ENCODE peak calls at places on chromosome 11, in four cellular contexts. One of them, this sample, is unnamed. For H3K36me3 and H3K9me3, the result is how much of the 10 kb centered on the place peaks cover.

GRCh38 chr11:110198031-110198729 is 98.2 kb downstream of the RDX start:
- DNase-seq in body of pancreas: no peak
- DNase-seq in WERI-Rb-1: no peak
- DNase-seq in hepatocyte: no peak
- DNase-seq in this sample: no peak

GRCh38 chr11:60775420-60775961 is 9.6 kb upstream of the MS4A10 start:
- DNase-seq in hepatocyte: peak
- DNase-seq in body of pancreas: peak
- DNase-seq in WERI-Rb-1: peak
- DNase-seq in this sample: peak

GRCh38 chr11:34167961-34168360 is 62.5 kb downstream of the NAT10 start:
- DNase-seq in body of pancreas: no peak
- DNase-seq in hepatocyte: no peak
- DNase-seq in WERI-Rb-1: no peak
- DNase-seq in this sample: no peak

GRCh38 chr11:68099474-68100405 is 21.4 kb downstream of the CHKA start:
- DNase-seq in hepatocyte: peak
- DNase-seq in WERI-Rb-1: no peak
- DNase-seq in body of pancreas: peak
- DNase-seq in this sample: no peak

GRCh38 chr11:73990727-73991126 is 8.1 kb upstream of the UCP2 start:
- DNase-seq in hepatocyte: no peak
- DNase-seq in WERI-Rb-1: no peak
- DNase-seq in body of pancreas: no peak
- DNase-seq in this sample: no peak

GRCh38 chr11:70456921-70457532 is 58.7 kb downstream of the CTTN start:
- DNase-seq in body of pancreas: no peak
- DNase-seq in hepatocyte: no peak
- DNase-seq in WERI-Rb-1: no peak
- DNase-seq in this sample: no peak

GRCh38 chr11:126502159-126502558 is 146.7 kb downstream of the ST3GAL4 start:
- DNase-seq in WERI-Rb-1: no peak
- DNase-seq in hepatocyte: no peak
- DNase-seq in body of pancreas: no peak
- DNase-seq in this sample: no peak

GRCh38 chr11:12625438-12626071 is 48.7 kb upstream of the TEAD1 start:
- DNase-seq in body of pancreas: no peak
- DNase-seq in WERI-Rb-1: no peak
- DNase-seq in hepatocyte: no peak
- DNase-seq in this sample: peak

GRCh38 chr11:60946601-60947265 is 5.2 kb downstream of the SLC15A3 start:
- DNase-seq in WERI-Rb-1: no peak
- DNase-seq in body of pancreas: no peak
- DNase-seq in hepatocyte: no peak
- DNase-seq in this sample: no peak

GRCh38 chr11:64759131-64759721 is 548 bp downstream of the PYGM start:
- DNase-seq in body of pancreas: no peak
- DNase-seq in WERI-Rb-1: peak
- DNase-seq in hepatocyte: no peak
- DNase-seq in this sample: no peak

GRCh38 chr11:44286268-44286880 is 23.6 kb downstream of the ALX4 start:
- DNase-seq in body of pancreas: peak
- DNase-seq in WERI-Rb-1: peak
- DNase-seq in hepatocyte: peak
- DNase-seq in this sample: peak

GRCh38 chr11:72984448-72985077 is 157.6 kb downstream of the FCHSD2 start:
- DNase-seq in body of pancreas: no peak
- DNase-seq in hepatocyte: peak
- DNase-seq in WERI-Rb-1: peak
- DNase-seq in this sample: no peak

GRCh38 chr11:125943661-125944349 is 2.0 kb upstream of the VSIG10L2 start:
- DNase-seq in hepatocyte: no peak
- DNase-seq in body of pancreas: no peak
- DNase-seq in WERI-Rb-1: no peak
- DNase-seq in this sample: no peak

GRCh38 chr11:57778318-57779037 is 16.9 kb downstream of the CTNND1 start:
- DNase-seq in hepatocyte: peak
- DNase-seq in body of pancreas: peak
- DNase-seq in WERI-Rb-1: no peak
- DNase-seq in this sample: peak

GRCh38 chr11:2541881-2542361 is 97.1 kb downstream of the KCNQ1 start:
- DNase-seq in WERI-Rb-1: no peak
- DNase-seq in hepatocyte: no peak
- DNase-seq in body of pancreas: no peak
- DNase-seq in this sample: no peak

GRCh38 chr11:35488117-35488516 is 37.3 kb downstream of the PAMR1 start:
- DNase-seq in WERI-Rb-1: no peak
- DNase-seq in hepatocyte: no peak
- DNase-seq in body of pancreas: no peak
- DNase-seq in this sample: no peak

GRCh38 chr11:26134481-26135355 is 197.2 kb upstream of the ANO3 start:
- DNase-seq in hepatocyte: peak
- DNase-seq in WERI-Rb-1: peak
- DNase-seq in body of pancreas: no peak
- DNase-seq in this sample: no peak

GRCh38 chr11:46238967-46239800 is 38.3 kb upstream of the CREB3L1 start:
- DNase-seq in body of pancreas: peak
- DNase-seq in hepatocyte: peak
- DNase-seq in WERI-Rb-1: peak
- DNase-seq in this sample: peak

GRCh38 chr11:45285931-45286632 is at the start of gene SYT13:
- DNase-seq in hepatocyte: peak
- DNase-seq in body of pancreas: peak
- DNase-seq in WERI-Rb-1: peak
- DNase-seq in this sample: no peak

DNA sequence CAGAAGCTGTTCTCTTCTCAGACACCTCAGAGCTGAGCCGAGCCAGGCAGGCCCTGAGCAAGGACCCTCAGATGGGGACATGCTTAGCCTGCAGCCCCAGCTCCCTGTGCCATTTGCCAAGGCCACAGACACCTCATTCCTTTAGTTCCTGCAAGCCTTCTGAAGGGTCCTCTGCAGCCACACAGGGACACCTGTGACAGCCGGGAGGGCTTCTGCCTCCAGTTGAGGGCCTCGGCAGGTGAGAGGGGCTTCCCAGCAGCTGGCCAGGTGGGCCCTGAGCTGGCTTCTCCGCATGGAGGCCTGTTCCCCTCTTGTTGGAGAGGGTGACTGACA is 18.2 kb downstream of the INCENP start:
- DNase-seq in WERI-Rb-1: no peak
- DNase-seq in body of pancreas: no peak
- DNase-seq in hepatocyte: no peak
- DNase-seq in this sample: no peak
- H3K36me3 ChIP-seq in WERI-Rb-1: half or more
- H3K36me3 ChIP-seq in body of pancreas: under half
- H3K36me3 ChIP-seq in hepatocyte: under half
- H3K36me3 ChIP-seq in this sample: half or more

GRCh38 chr11:65915821-65916251 is 3.0 kb downstream of the C11orf68 start:
- DNase-seq in WERI-Rb-1: no peak
- DNase-seq in hepatocyte: peak
- DNase-seq in body of pancreas: peak
- DNase-seq in this sample: peak
- H3K4me3 ChIP-seq in WERI-Rb-1: no peak
- H3K4me3 ChIP-seq in hepatocyte: no peak
- H3K4me3 ChIP-seq in body of pancreas: no peak
- H3K4me3 ChIP-seq in this sample: peak

GRCh38 chr11:78000193-78000592 is 5.7 kb upstream of the INTS4 start:
- DNase-seq in hepatocyte: peak
- DNase-seq in body of pancreas: peak
- DNase-seq in WERI-Rb-1: peak
- DNase-seq in this sample: peak
- H3K9me3 ChIP-seq in hepatocyte: under half
- H3K9me3 ChIP-seq in body of pancreas: under half
- H3K9me3 ChIP-seq in WERI-Rb-1: under half
- H3K9me3 ChIP-seq in this sample: under half

GRCh38 chr11:119012629-119013170 is 5.4 kb downstream of the RPS25 start:
- DNase-seq in body of pancreas: no peak
- DNase-seq in WERI-Rb-1: no peak
- DNase-seq in hepatocyte: no peak
- DNase-seq in this sample: no peak
- H3K36me3 ChIP-seq in body of pancreas: under half
- H3K36me3 ChIP-seq in WERI-Rb-1: half or more
- H3K36me3 ChIP-seq in hepatocyte: under half
- H3K36me3 ChIP-seq in this sample: half or more

GRCh38 chr11:468493-468892 is 18.4 kb downstream of the PTDSS2 start:
- DNase-seq in hepatocyte: no peak
- DNase-seq in body of pancreas: no peak
- DNase-seq in WERI-Rb-1: no peak
- DNase-seq in this sample: no peak

GRCh38 chr11:469684-470667 is 19.9 kb downstream of the PTDSS2 start:
- DNase-seq in WERI-Rb-1: no peak
- DNase-seq in hepatocyte: peak
- DNase-seq in body of pancreas: peak
- DNase-seq in this sample: peak

GRCh38 chr11:471468-472145 is 21.5 kb downstream of the PTDSS2 start:
- DNase-seq in hepatocyte: no peak
- DNase-seq in body of pancreas: no peak
- DNase-seq in WERI-Rb-1: no peak
- DNase-seq in this sample: no peak

GRCh38 chr11:465896-466538 is 15.9 kb downstream of the PTDSS2 start:
- DNase-seq in WERI-Rb-1: no peak
- DNase-seq in body of pancreas: no peak
- DNase-seq in hepatocyte: no peak
- DNase-seq in this sample: no peak

DNA sequence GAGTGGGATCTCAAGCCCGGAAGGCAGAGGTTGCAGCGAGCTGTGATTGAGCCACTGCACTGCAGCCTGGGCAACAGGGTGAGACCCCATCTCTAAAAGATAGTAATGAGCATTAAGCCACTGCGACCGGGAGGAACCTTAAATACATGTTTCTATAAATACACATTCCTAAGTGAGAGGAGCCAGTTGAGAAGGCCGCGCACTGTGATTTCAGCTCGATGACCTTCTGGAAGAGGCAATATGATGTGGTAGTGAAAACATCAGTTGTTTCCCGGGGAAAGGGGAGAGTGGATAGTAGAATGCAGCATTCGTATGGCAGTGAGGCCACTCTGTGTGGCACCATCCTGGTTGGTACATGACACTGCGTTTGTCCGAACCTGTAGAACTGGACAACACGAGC is 18.0 kb downstream of the PTDSS2 start:
- DNase-seq in hepatocyte: no peak
- DNase-seq in WERI-Rb-1: no peak
- DNase-seq in body of pancreas: no peak
- DNase-seq in this sample: no peak
- H3K4me3 ChIP-seq in hepatocyte: no peak
- H3K4me3 ChIP-seq in WERI-Rb-1: no peak
- H3K4me3 ChIP-seq in body of pancreas: no peak
- H3K4me3 ChIP-seq in this sample: no peak

GRCh38 chr11:94742645-94743044 is 25.5 kb upstream of the AMOTL1 start:
- DNase-seq in WERI-Rb-1: no peak
- DNase-seq in body of pancreas: no peak
- DNase-seq in hepatocyte: no peak
- DNase-seq in this sample: no peak
- H3K9me3 ChIP-seq in WERI-Rb-1: under half
- H3K9me3 ChIP-seq in body of pancreas: under half
- H3K9me3 ChIP-seq in hepatocyte: under half
- H3K9me3 ChIP-seq in this sample: under half

DNA sequence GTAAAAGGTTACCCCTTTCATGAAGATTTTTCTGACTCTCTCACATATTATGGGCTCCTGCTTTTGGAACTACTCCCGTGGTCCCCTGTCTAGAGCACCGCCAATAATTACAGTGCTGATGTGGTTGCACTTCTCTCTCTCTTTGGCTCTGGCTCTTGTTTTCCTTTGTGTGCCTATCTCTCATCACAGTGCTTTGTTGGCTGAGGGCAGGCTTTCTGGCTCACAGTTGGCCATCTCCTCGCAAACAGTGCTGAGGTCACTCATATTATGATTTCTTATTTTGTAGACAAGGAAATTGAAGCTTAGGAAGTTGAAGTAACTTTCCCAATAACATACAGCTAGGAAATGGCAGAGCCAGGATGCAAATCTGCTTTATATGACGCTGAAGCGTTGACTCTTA is 192.5 kb downstream of the DDX10 start:
- DNase-seq in body of pancreas: peak
- DNase-seq in WERI-Rb-1: no peak
- DNase-seq in hepatocyte: no peak
- DNase-seq in this sample: peak
- H3K36me3 ChIP-seq in body of pancreas: under half
- H3K36me3 ChIP-seq in WERI-Rb-1: under half
- H3K36me3 ChIP-seq in hepatocyte: under half
- H3K36me3 ChIP-seq in this sample: under half